ENCODE peak calls at places on chromosomes 6 and 20, in seven cellular contexts. C is cardiac muscle cell; I is HCT116; L is CD8-positive, alpha-beta T cell; Y is tibial artery; T is endothelial cell of umbilical vein; S is body of pancreas. P is an unnamed sample.

GRCh38 chr20:15618912-15619311 is 954.3 kb downstream of the KIF16B start:
- DNase-seq in C (no peak), L (no peak), I (no peak), T (no peak), S (no peak), Y (no peak), P (no peak)

GRCh38 chr20:44866703-44867335 is 18.7 kb upstream of the YWHAB start:
- DNase-seq in C (no peak), Y (no peak), T (no peak), L (no peak), I (no peak), S (no peak), P (no peak)

GRCh38 chr6:36825996-36826395 is 13.2 kb downstream of the CPNE5 start:
- DNase-seq in I (no peak), S (no peak), L (no peak), C (no peak), Y (no peak), T (peak; percentile 65), P (no peak)

GRCh38 chr20:35806075-35806474 is 34.3 kb downstream of the PHF20 start:
- DNase-seq in T (no peak), S (no peak), Y (no peak), I (no peak), C (no peak), L (no peak), P (no peak)

GRCh38 chr20:57688864-57689263 is 21.0 kb downstream of the PMEPA1 start:
- DNase-seq in L (no peak), T (no peak), I (no peak), S (no peak), C (no peak), Y (peak; percentile 89), P (no peak)

GRCh38 chr6:127207591-127208120 is 59.0 kb upstream of the RNF146 start:
- DNase-seq in S (no peak), L (no peak), T (peak; percentile 97), I (no peak), Y (no peak), C (peak; percentile 30), P (no peak)

GRCh38 chr6:134416501-134417154 is 98.7 kb upstream of the SGK1 start:
- DNase-seq in S (no peak), Y (no peak), T (no peak), I (no peak), L (no peak), C (peak; percentile 68), P (no peak)

GRCh38 chr20:57810511-57811372 is 100.9 kb upstream of the PMEPA1 start:
- DNase-seq in S (no peak), Y (peak; percentile 54), L (no peak), I (no peak), T (no peak), C (no peak), P (no peak)

GRCh38 chr6:25359191-25359861 is 80.2 kb downstream of the CARMIL1 start:
- DNase-seq in T (no peak), L (no peak), S (no peak), C (peak; percentile 84), I (no peak), Y (no peak), P (no peak)

GRCh38 chr6:151317206-151317994 is 74.0 kb downstream of the ZBTB2 start:
- DNase-seq in L (no peak), C (peak; percentile 70), T (peak; percentile 49), S (no peak), I (no peak), Y (no peak), P (no peak)

GRCh38 chr6:170114187-170114945 is 176.5 kb downstream of the DLL1 start:
- DNase-seq in C (no peak), L (no peak), I (no peak), S (peak; percentile 2), T (no peak), Y (peak; percentile 32), P (no peak)

GRCh38 chr20:46056970-46057855 is 28.2 kb downstream of the SLC12A5 start:
- DNase-seq in T (peak; percentile 42), Y (no peak), C (peak; percentile 64), I (no peak), L (no peak), S (no peak), P (peak; percentile 46)

GRCh38 chr6:159178847-159179246 is 9.6 kb downstream of the FNDC1 start:
- DNase-seq in S (no peak), C (no peak), Y (no peak), I (no peak), L (no peak), T (no peak), P (no peak)

GRCh38 chr20:667351-668034 is 8.1 kb downstream of the SCRT2 start:
- DNase-seq in L (peak; percentile 52), Y (no peak), C (peak; percentile 46), I (no peak), S (peak; percentile 59), T (peak; percentile 46), P (peak; percentile 94)

GRCh38 chr6:147947521-147947920 is 395.1 kb upstream of the SASH1 start:
- DNase-seq in S (no peak), T (no peak), I (no peak), Y (no peak), L (no peak), C (peak; percentile 81), P (no peak)

GRCh38 chr6:159929819-159930218 is 39.0 kb downstream of the MAS1 start:
- DNase-seq in L (no peak), Y (no peak), C (peak; percentile 18), I (no peak), T (peak; percentile 6), S (peak; percentile 55), P (no peak)

GRCh38 chr6:54681987-54682386 is 164.6 kb upstream of the FAM83B start:
- DNase-seq in L (no peak), I (peak; percentile 12), C (peak; percentile 88), Y (no peak), T (no peak), S (no peak), P (no peak)

GRCh38 chr6:31473780-31474725 is 23.9 kb upstream of the MICB start:
- DNase-seq in I (no peak), C (peak; percentile 43), T (peak; percentile 31), S (no peak), Y (no peak), L (no peak), P (no peak)

GRCh38 chr20:33983371-33983770 is 10.3 kb upstream of the RALY start:
- DNase-seq in L (no peak), C (peak; percentile 73), I (no peak), T (no peak), S (no peak), Y (no peak), P (no peak)

GRCh38 chr6:51028271-51028670 is 209.6 kb downstream of the TFAP2B start:
- DNase-seq in I (no peak), S (no peak), L (no peak), C (no peak), Y (no peak), T (no peak), P (no peak)

GRCh38 chr20:18144541-18145099 is 7.0 kb downstream of the KAT14 start:
- DNase-seq in C (no peak), I (peak; percentile 18), Y (no peak), L (no peak), S (no peak), T (no peak), P (no peak)

GRCh38 chr6:136317023-136317649 is 27.5 kb upstream of the BCLAF1 start:
- DNase-seq in L (peak; percentile 42), C (peak; percentile 77), I (peak; percentile 71), T (peak; percentile 59), Y (no peak), S (peak; percentile 71), P (no peak)

GRCh38 chr20:63742381-63743024 is 2.9 kb downstream of the SLC2A4RG start:
- DNase-seq in T (no peak), S (peak; percentile 14), L (no peak), I (no peak), C (no peak), Y (no peak), P (no peak)
- H3K27ac ChIP-seq in T (no peak overlapping the region), S (no peak overlapping the region), L (no peak overlapping the region), I (peak overlapping the region; percentile 96), C (peak overlapping the region; percentile 64), Y (no peak overlapping the region), P (no peak overlapping the region)

GRCh38 chr6:5999688-6000608 is 6.8 kb downstream of the NRN1 start:
- DNase-seq in L (no peak), C (no peak), I (no peak), S (no peak), T (no peak), Y (no peak), P (no peak)
- H3K4me3 ChIP-seq in L (no peak overlapping the region), C (no peak overlapping the region), I (no peak overlapping the region), S (no peak overlapping the region), T (no peak overlapping the region), Y (peak overlapping the region; percentile 38), P (no peak overlapping the region)

GRCh38 chr6:168150551-168151444 is 71.8 kb upstream of the FRMD1 start:
- DNase-seq in T (no peak), Y (peak; percentile 54), C (peak; percentile 30), S (peak; percentile 33), I (no peak), L (no peak), P (no peak)
- TF ChIP-seq CTCF in T (no peak), Y (peak; percentile 29), C (peak; percentile 47), S (peak; percentile 59), I (peak; percentile 50), L (no peak), P (no peak)

GRCh38 chr6:15596241-15596896 is 66.5 kb downstream of the DTNBP1 start:
- DNase-seq in Y (no peak), C (peak; percentile 65), S (no peak), L (no peak), I (no peak), T (no peak), P (no peak)
- H3K27ac ChIP-seq in Y (peak overlapping the region; percentile 49), C (peak overlapping the region; percentile 84), S (no peak overlapping the region), L (no peak overlapping the region), I (no peak overlapping the region), T (no peak overlapping the region), P (peak overlapping the region; percentile 48)

DNA sequence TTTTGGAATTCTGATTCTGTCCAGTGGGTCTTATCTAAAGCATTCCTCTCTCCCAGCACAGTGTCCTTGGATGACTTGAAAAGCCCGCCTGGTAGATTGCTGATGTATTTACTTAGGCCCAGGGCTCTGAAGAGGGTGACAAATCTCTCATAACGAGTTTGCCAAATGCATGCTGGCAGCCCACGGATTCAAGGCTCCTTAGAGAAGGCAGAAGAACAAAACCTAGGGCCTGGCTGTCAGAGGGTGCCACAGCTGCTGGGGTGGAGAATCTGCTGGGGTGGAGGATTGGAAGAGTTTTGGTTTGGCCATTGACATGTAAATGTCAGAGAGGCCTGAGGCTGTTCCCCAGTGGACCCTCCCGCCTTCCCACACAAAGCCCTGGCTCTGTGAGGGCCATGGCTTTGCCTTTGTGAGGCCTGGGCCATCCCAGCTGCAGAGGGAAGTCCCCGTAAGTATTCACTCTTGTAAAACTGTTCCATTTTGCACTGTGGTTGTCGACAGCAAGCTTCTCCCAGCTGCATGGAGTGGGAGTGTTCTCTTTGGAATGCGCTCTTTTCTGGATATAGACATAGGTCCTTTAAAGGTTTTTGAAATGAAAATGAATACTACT is 50.3 kb downstream of the ANKRD6 start:
- DNase-seq in C (peak; percentile 61), Y (peak; percentile 66), L (no peak), S (peak; percentile 18), T (no peak), I (no peak), P (peak; percentile 36)
- H3K4me3 ChIP-seq in C (no peak overlapping the region), Y (no peak overlapping the region), L (no peak overlapping the region), S (no peak overlapping the region), T (no peak overlapping the region), I (no peak overlapping the region), P (no peak overlapping the region)

P was measured in left lung.